ENCODE peak calls at places on chromosomes 4 and X, in six cellular contexts. Y, D, T, H, W and C are unnamed samples.

GRCh38 chr4:4289055-4289454 is 899 bp downstream of the LYAR start:
- DNase-seq in Y (no peak), D (no peak), T (no peak), H (no peak), W (no peak), C (no peak)

GRCh38 chr4:169351860-169352259 is 81.1 kb upstream of the SH3RF1 start:
- DNase-seq in Y (peak; percentile 90), D (no peak), T (no peak), H (no peak), W (no peak), C (no peak)

GRCh38 chr4:89110541-89110985 is 770 bp upstream of the TIGD2 start:
- DNase-seq in Y (no peak), D (no peak), T (peak; percentile 80), H (no peak), W (no peak), C (no peak)

GRCh38 chrX:129823115-129823514 is 20.6 kb downstream of the ZDHHC9 start:
- DNase-seq in Y (peak; percentile 50), D (no peak), T (peak; percentile 60), H (peak; percentile 5), W (no peak), C (peak; percentile 75)

GRCh38 chrX:13092455-13092941 is 48.1 kb upstream of the FAM9C start:
- DNase-seq in Y (no peak), D (no peak), T (no peak), H (no peak), W (peak; percentile 38), C (peak; percentile 68)

GRCh38 chr4:3489451-3489962 is 26.4 kb downstream of the DOK7 start:
- DNase-seq in Y (no peak), D (no peak), T (no peak), H (no peak), W (no peak), C (no peak)

GRCh38 chrX:70998402-70999027 is 67.6 kb upstream of the SLC7A3 start:
- DNase-seq in Y (peak; percentile 66), D (no peak), T (peak; percentile 67), H (peak; percentile 46), W (no peak), C (peak; percentile 28)

GRCh38 chr4:54065282-54066087 is 1.1 kb upstream of the CHIC2 start:
- DNase-seq in Y (no peak), D (no peak), T (no peak), H (no peak), W (no peak), C (peak; percentile 8)

GRCh38 chr4:88753658-88754431 is 56.2 kb upstream of the NAP1L5 start:
- DNase-seq in Y (no peak), D (no peak), T (no peak), H (no peak), W (no peak), C (no peak)

GRCh38 chr4:77095101-77095826 is 19.5 kb upstream of the CCNI start:
- DNase-seq in Y (peak; percentile 63), D (peak; percentile 64), T (peak; percentile 91), H (no peak), W (no peak), C (peak; percentile 78)

GRCh38 chrX:35890699-35891098 is 28.8 kb upstream of the CFAP47 start:
- DNase-seq in Y (peak; percentile 56), D (no peak), T (peak; percentile 68), H (peak; percentile 55), W (peak; percentile 43), C (no peak)

GRCh38 chr4:143586080-143586479 is 72.6 kb downstream of the SMARCA5 start:
- DNase-seq in Y (no peak), D (no peak), T (no peak), H (no peak), W (no peak), C (no peak)

GRCh38 chr4:182837831-182838230 is 79.4 kb downstream of the DCTD start:
- DNase-seq in Y (no peak), D (no peak), T (no peak), H (no peak), W (no peak), C (no peak)

GRCh38 chrX:25810202-25810601 is 327.9 kb upstream of the MAGEB18 start:
- DNase-seq in Y (peak; percentile 94), D (no peak), T (no peak), H (no peak), W (no peak), C (no peak)
- H3K4me1 ChIP-seq in Y (no peaks in the 10 kb centered on the region), D (no peaks in the 10 kb centered on the region), T (no peaks in the 10 kb centered on the region), H (peaks cover 1% of the 10 kb centered on the region), W (no peaks in the 10 kb centered on the region), C (no peaks in the 10 kb centered on the region)

GRCh38 chr4:8241895-8242696 is 27.5 kb upstream of the HTRA3 start:
- DNase-seq in Y (peak; percentile 93), D (peak; percentile 63), T (peak; percentile 98), H (peak; percentile 89), W (no peak), C (peak; percentile 69)

GRCh38 chr4:8242782-8243556 is 26.6 kb upstream of the HTRA3 start:
- DNase-seq in Y (no peak), D (no peak), T (no peak), H (no peak), W (no peak), C (no peak)

GRCh38 chr4:8239661-8240060 is 29.9 kb upstream of the HTRA3 start:
- DNase-seq in Y (no peak), D (no peak), T (no peak), H (no peak), W (no peak), C (no peak)

GRCh38 chr4:8240211-8241041 is 29.1 kb upstream of the HTRA3 start:
- DNase-seq in Y (no peak), D (no peak), T (no peak), H (no peak), W (no peak), C (no peak)

DNA sequence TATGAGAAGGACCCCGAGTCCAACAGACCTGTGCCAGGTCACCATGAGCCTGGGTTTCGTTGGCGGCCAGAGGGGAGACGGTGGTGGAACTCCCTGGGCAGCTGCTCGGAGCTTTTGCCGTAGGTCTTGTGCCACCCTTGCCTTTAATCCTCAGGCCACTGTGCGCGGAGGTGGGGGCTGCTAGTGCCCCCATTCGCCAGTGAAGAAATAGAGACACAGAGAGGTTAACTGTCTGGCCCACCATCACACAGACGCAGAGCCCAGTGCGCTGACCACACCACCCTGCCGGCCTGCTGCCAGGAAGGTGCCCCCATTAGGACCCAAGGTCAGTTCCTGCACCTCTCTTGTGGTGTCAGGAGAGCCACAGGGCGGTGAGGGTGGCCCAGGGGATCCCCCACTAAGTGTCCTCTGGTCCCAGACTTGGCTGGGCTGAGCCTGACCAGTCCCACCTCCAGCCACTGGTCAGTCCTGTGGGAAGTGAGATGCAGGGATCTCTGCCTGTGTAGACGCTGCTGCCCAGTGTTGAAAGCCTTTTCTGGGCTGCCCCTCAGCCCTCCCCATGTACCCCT is 28.3 kb upstream of the HTRA3 start:
- DNase-seq in Y (no peak), D (no peak), T (no peak), H (no peak), W (no peak), C (no peak)
- H3K4me1 ChIP-seq in Y (peaks cover 4% of the 10 kb centered on the region), D (peaks cover 3% of the 10 kb centered on the region), T (peaks cover 6% of the 10 kb centered on the region), H (peaks cover 16% of the 10 kb centered on the region), W (peaks cover 5% of the 10 kb centered on the region), C (peaks cover 9% of the 10 kb centered on the region)

GRCh38 chr4:87076690-87077358 is 142.0 kb downstream of the AFF1 start:
- DNase-seq in Y (no peak), D (no peak), T (no peak), H (no peak), W (no peak), C (no peak)
- H3K4me1 ChIP-seq in Y (peaks cover 11% of the 10 kb centered on the region), D (peaks cover 46% of the 10 kb centered on the region), T (peaks cover 12% of the 10 kb centered on the region), H (no peaks in the 10 kb centered on the region), W (no peaks in the 10 kb centered on the region), C (peaks cover 19% of the 10 kb centered on the region)

DNA sequence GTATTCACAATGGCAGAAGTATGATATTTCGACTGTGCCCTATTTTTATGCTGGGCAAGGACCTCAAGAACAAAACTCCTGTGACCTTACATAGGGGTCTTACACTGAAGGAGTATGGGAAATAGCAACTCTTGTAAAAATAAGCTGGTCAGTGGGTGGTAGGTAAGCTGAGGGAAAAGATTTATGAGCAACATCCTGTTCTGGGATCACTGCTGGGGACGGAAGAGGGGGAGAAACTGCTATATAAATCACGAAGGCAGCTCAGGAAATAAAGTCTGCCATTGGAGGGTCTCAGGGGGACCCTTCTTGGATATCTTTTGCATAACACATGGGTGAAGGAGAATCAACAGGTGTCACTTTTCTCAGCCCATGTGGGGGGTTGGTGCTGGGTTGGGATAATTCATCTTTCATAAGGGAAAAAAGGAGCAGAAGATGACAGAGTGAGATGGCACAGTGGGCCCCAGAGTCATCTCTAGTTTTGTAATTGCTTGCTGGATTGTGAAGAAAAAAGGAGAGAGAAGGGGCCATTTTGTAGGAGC is 33.7 kb downstream of the AFF1 start:
- DNase-seq in Y (no peak), D (no peak), T (no peak), H (no peak), W (no peak), C (no peak)
- H3K4me1 ChIP-seq in Y (no peaks in the 10 kb centered on the region), D (peaks cover 3% of the 10 kb centered on the region), T (peaks cover 9% of the 10 kb centered on the region), H (no peaks in the 10 kb centered on the region), W (peaks cover 15% of the 10 kb centered on the region), C (peaks cover 13% of the 10 kb centered on the region)

GRCh38 chr4:153488006-153488718 is 22.0 kb downstream of the TMEM131L start:
- DNase-seq in Y (peak; percentile 28), D (no peak), T (peak; percentile 67), H (no peak), W (no peak), C (peak; percentile 70)
- H3K4me1 ChIP-seq in Y (peaks cover 31% of the 10 kb centered on the region), D (peaks cover 43% of the 10 kb centered on the region), T (peaks cover 16% of the 10 kb centered on the region), H (peaks cover 8% of the 10 kb centered on the region), W (peaks cover 36% of the 10 kb centered on the region), C (peaks cover 85% of the 10 kb centered on the region)

DNA sequence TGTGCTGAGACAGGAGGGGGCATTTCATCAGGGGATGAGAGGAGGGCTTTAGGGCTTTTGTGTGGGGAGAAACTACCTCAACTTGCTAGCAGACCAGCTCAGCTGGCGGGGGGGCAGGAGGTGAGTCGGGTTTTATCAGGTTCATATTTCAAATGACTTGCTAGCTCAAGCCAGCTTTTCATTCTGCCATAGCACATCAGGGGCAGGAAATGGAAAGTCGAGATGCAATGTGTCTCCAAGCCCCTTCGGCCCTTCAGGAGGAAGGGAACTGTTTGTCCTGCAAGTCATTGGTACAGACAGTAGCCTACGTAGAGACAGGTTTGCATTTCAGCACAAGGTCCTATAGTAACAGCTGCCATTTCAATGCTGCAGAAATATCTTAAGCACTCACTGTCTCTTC is 194.1 kb downstream of the PTTG2 start:
- DNase-seq in Y (no peak), D (no peak), T (no peak), H (no peak), W (no peak), C (no peak)
- H3K4me1 ChIP-seq in Y (peaks cover 12% of the 10 kb centered on the region), D (peaks cover 8% of the 10 kb centered on the region), T (no peaks in the 10 kb centered on the region), H (no peaks in the 10 kb centered on the region), W (peaks cover 41% of the 10 kb centered on the region), C (peaks cover 27% of the 10 kb centered on the region)